ENCODE peak calls at places on chromosomes 11 and 22, in five cellular contexts. S is fibroblast of lung, V is hepatocyte, H is PC-9, K is endothelial cell of umbilical vein. T is an unnamed sample.

GRCh38 chr11:62435741-62436485 is 17.1 kb downstream of the SCGB1A1 start:
- DNase-seq in S (no peak), V (no peak), H (no peak), K (no peak), T (no peak)

GRCh38 chr11:66649903-66650302 is 11.4 kb downstream of the RBM4 start:
- DNase-seq in S (no peak), V (no peak), H (no peak), K (no peak), T (no peak)

GRCh38 chr11:82986491-82986890 is 85.0 kb downstream of the DDIAS start:
- DNase-seq in S (no peak), V (no peak), H (no peak), K (peak), T (no peak)

GRCh38 chr11:95242990-95243590 is 12.1 kb upstream of the SESN3 start:
- DNase-seq in S (no peak), V (no peak), H (no peak), K (no peak), T (no peak)

GRCh38 chr22:46604306-46604690 is 15.9 kb upstream of the GRAMD4 start:
- DNase-seq in S (peak), V (no peak), H (no peak), K (no peak), T (no peak)

GRCh38 chr11:133934599-133935550 is 21.9 kb downstream of the IGSF9B start:
- DNase-seq in S (no peak), V (no peak), H (no peak), K (no peak), T (peak)

GRCh38 chr22:45503816-45504702 is 1.4 kb downstream of the FBLN1 start:
- DNase-seq in S (peak), V (peak), H (no peak), K (no peak), T (no peak)

GRCh38 chr11:33692013-33692504 is 8.6 kb downstream of the C11orf91 start:
- DNase-seq in S (peak), V (peak), H (peak), K (peak), T (no peak)

GRCh38 chr11:134592391-134592990 is 180.4 kb upstream of the B3GAT1 start:
- DNase-seq in S (no peak), V (peak), H (no peak), K (peak), T (peak)

GRCh38 chr22:21835378-21835777 is 32.1 kb downstream of the MAPK1 start:
- DNase-seq in S (no peak), V (no peak), H (no peak), K (no peak), T (no peak)

GRCh38 chr22:46846154-46846831 is 83.8 kb downstream of the TBC1D22A start:
- DNase-seq in S (no peak), V (no peak), H (no peak), K (peak), T (peak)

GRCh38 chr11:10605941-10606381 is 37.5 kb upstream of the LYVE1 start:
- DNase-seq in S (peak), V (peak), H (no peak), K (peak), T (no peak)

GRCh38 chr22:24414984-24415945 is 12.1 kb upstream of the ADORA2A start:
- DNase-seq in S (no peak), V (no peak), H (no peak), K (no peak), T (no peak)

GRCh38 chr11:126115820-126116319 is 53.2 kb upstream of the CDON start:
- DNase-seq in S (peak), V (peak), H (peak), K (peak), T (no peak)

GRCh38 chr11:72243567-72244316 is at the start of gene PHOX2A:
- DNase-seq in S (no peak), V (no peak), H (no peak), K (no peak), T (no peak)
- TF ChIP-seq EZH2 in S (peak), V (no peak), H (no peak), K (peak), T (peak)

GRCh38 chr11:99066609-99067008 is 45.9 kb downstream of the CNTN5 start:
- DNase-seq in S (no peak), V (no peak), H (no peak), K (no peak), T (no peak)

GRCh38 chr11:99068832-99069231 is 48.1 kb downstream of the CNTN5 start:
- DNase-seq in S (no peak), V (no peak), H (no peak), K (no peak), T (no peak)

DNA sequence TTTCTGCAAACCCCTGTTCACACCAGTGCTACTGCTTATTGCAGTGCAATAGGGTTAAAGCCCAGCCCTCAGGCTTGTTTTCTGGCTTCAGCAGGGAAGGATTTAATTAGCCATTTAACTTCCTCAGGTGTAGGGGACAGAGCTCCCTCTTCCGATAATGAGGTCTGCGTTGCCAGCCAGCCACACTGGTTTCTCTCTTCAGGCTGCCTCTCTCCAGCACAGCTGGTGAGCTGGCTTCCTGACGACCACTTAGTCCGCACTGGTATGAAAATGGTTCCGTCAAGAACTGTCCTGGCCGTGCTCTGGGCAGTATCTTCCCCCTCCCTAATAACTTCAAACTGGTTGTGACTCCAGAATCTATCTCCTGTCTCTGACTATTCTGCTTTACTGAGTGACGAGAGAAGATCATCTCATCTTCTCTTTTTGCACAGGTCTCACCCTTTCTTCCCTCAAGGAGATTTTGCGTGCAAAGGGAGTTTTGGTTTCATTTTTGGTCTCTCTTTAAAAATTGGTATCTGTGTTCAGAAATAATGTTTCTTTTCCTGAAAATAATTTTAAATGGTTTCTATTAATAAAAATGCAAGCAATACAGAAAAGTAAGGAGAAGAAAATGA is 49.2 kb downstream of the CNTN5 start:
- DNase-seq in S (peak), V (peak), H (no peak), K (no peak), T (no peak)
- H2AFZ ChIP-seq in S (peak), V (peak), H (peak), K (no peak), T (peak)

GRCh38 chr11:121494355-121495099 is 41.8 kb upstream of the SORL1-AS1 start:
- DNase-seq in S (no peak), V (no peak), H (no peak), K (no peak), T (no peak)
- H3K27ac ChIP-seq in S (no peak), V (no peak), H (no peak), K (no peak), T (no peak)

DNA sequence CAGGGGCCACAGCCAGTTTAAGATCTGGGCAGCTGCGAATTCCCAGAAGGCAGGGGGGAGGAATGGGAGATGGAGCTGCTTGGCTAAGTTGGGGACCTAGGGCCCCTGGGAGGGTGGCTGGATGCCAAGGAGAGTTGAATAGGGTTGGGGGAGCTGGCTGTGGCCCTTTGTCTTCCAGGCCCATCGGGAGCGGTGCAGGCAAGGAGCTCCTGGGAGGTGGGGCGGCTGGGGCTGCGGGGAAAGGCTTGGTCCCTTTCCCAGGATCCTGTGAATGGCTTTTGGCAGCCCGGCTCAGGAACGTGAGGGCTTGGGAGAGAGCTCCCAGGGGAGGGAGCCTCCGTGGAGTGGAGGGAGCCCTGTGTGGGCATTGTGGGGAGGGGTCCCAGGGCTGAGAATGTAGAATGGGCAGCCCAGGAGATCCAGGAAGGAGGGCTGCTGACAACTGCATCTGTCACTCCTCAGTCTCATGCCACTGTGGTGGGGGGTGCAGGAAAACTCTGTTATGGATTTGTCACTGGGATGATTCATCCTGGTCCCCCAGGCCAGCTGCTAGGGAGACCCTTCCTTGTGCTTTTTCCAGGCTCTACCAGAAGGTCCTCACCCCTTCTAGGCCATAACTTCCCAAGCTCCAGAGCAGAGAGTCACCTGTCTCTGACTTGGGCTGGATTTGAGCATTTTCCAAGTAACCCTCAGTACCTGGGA is 6.0 kb downstream of the FREY1 start:
- DNase-seq in S (no peak), V (no peak), H (no peak), K (no peak), T (no peak)
- TF ChIP-seq EZH2 in S (no peak), V (no peak), H (no peak), K (no peak), T (no peak)

GRCh38 chr11:19557720-19558140 is 154.9 kb upstream of the NAV2 start:
- DNase-seq in S (peak), V (peak), H (peak), K (peak), T (peak)
- H2AFZ ChIP-seq in S (no peak), V (no peak), H (no peak), K (no peak), T (no peak)

DNA sequence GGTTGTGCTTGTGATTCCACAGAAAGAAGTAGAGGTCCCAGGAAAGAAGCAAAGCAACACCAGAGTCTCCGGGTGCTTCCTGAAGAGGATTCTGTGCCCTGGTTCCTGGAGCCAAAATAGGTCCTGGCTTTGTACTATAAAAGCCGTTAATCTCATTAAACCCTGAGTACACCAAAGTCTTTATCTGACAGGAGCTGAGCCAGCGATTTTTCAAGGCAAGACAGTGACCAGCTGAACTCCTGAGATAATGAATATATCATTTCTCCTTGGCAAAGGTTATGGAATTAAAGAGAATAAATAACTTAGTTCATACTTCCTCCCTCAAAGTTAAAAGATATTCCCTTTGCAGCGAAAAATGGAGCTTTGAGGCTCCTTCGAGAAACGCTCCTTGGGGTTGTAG is 5.2 kb downstream of the TMEM138 start:
- DNase-seq in S (no peak), V (no peak), H (no peak), K (no peak), T (no peak)
- H3K27ac ChIP-seq in S (no peak), V (no peak), H (no peak), K (no peak), T (no peak)

DNA sequence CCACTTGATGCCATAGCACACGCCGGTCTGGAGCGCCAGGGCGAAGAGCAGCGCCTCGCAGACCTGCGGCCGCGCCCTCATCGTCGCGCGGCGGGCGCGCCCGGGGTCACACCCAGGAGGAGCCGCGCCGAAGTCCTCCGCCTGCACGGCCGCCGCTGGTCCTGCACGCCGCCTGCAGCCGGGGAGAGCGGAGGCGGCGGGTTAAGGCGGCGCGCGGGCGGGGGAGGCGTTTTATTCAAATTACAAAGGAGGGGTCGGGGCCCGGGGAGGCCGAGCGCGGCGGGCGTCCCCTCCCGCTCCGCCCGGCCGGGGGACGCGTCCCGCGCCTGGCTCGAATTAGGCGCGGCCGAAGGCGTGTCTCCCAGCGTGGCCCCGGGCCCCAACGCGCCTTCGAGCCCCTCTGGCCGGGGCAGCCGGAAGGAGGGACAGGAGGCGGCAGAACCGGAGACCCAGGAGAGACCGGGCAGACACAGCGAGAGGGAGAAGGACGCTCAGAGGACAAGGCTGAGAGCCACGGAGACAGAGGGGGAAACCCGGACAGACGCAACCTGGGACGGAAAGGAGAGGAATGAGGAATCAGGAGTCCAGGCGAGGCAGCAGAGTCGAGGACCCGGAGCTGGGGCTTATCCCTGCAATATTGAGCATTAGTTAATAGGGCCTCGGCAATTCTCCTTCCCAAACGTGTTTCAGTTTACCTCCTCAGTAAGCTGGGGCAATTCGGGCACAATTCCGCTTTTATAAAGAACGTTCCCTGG is at the start of gene WNT11:
- DNase-seq in S (peak), V (peak), H (peak), K (no peak), T (no peak)
- TF ChIP-seq EZH2 in S (peak), V (no peak), H (no peak), K (peak), T (no peak)

GRCh38 chr11:69394234-69394891 is 87.1 kb upstream of the LINC01488 start:
- DNase-seq in S (no peak), V (no peak), H (no peak), K (no peak), T (no peak)
- H2AFZ ChIP-seq in S (no peak), V (no peak), H (no peak), K (no peak), T (no peak)

GRCh38 chr11:131561486-131561885 is 191.1 kb downstream of the NTM start:
- DNase-seq in S (no peak), V (no peak), H (no peak), K (no peak), T (no peak)
- H3K27ac ChIP-seq in S (no peak), V (no peak), H (no peak), K (no peak), T (no peak)

GRCh38 chr11:59106363-59107336 is at the start of gene FAM111B:
- DNase-seq in S (peak), V (peak), H (peak), K (peak), T (peak)
- TF ChIP-seq EZH2 in S (no peak), V (no peak), H (no peak), K (no peak), T (no peak)

T was measured in keratinocyte.